ENCODE peak calls at places on chromosomes 2 and 18, in five cellular contexts. Z is K562, Y is H1, B is HepG2, L is GM12878. D is an unnamed sample.

GRCh38 chr2:46979611-46980010 is 64.0 kb upstream of the MCFD2 start:
- DNase-seq in Y (no peak), L (no peak), Z (no peak), B (no peak), D (no peak)

GRCh38 chr2:44777542-44777941 is 164.0 kb upstream of the SIX3 start:
- DNase-seq in Z (peak; percentile 42), B (no peak), Y (no peak), L (no peak), D (no peak)

GRCh38 chr2:153497938-153498629 is 19.5 kb upstream of the RPRM start:
- DNase-seq in Y (no peak), B (no peak), L (no peak), Z (no peak), D (no peak)

GRCh38 chr18:60549338-60549960 is 176.9 kb upstream of the MC4R start:
- DNase-seq in L (no peak), Z (peak; percentile 9), Y (no peak), B (peak; percentile 44), D (peak; percentile 66)

GRCh38 chr2:109376796-109377495 is 236.8 kb downstream of the SEPTIN10 start:
- DNase-seq in Y (peak; percentile 29), L (no peak), Z (no peak), B (no peak), D (no peak)

GRCh38 chr2:170716851-170717598 is 1.9 kb downstream of the SP5 start:
- DNase-seq in B (peak; percentile 69), L (no peak), Y (peak; percentile 83), Z (no peak), D (no peak)

GRCh38 chr2:182716665-182716990 is 571 bp downstream of the DNAJC10 start:
- DNase-seq in Y (no peak), B (peak; percentile 11), Z (no peak), L (no peak), D (no peak)

GRCh38 chr2:122478108-122478507 is 722.7 kb downstream of the TSN start:
- DNase-seq in Z (no peak), Y (no peak), B (no peak), L (no peak), D (no peak)

GRCh38 chr2:158994920-158995676 is 26.7 kb downstream of the TANC1 start:
- DNase-seq in Z (no peak), B (peak; percentile 86), Y (no peak), L (no peak), D (no peak)

GRCh38 chr18:56884511-56884910 is 233.4 kb downstream of the WDR7 start:
- DNase-seq in Y (no peak), B (no peak), L (no peak), Z (no peak), D (no peak)

GRCh38 chr18:7946724-7947377 is 379.7 kb downstream of the PTPRM start:
- DNase-seq in L (no peak), Z (no peak), Y (no peak), B (no peak), D (peak; percentile 61)

GRCh38 chr2:137947714-137948336 is 16.4 kb upstream of the HNMT start:
- DNase-seq in Y (peak; percentile 65), L (no peak), Z (peak; percentile 48), B (peak; percentile 79), D (peak; percentile 59)

GRCh38 chr18:34807106-34807796 is 97.2 kb downstream of the DTNA start:
- DNase-seq in Z (no peak), L (no peak), B (peak; percentile 4), Y (no peak), D (peak; percentile 76)

GRCh38 chr2:8539743-8540551 is 141.9 kb upstream of the ID2 start:
- DNase-seq in B (no peak), Z (no peak), Y (no peak), L (no peak), D (no peak)

GRCh38 chr2:225334524-225334923 is 65.0 kb upstream of the NYAP2 start:
- DNase-seq in Y (no peak), L (no peak), B (no peak), Z (no peak), D (no peak)

GRCh38 chr2:8674420-8675009 is 7.3 kb upstream of the ID2 start:
- DNase-seq in B (no peak), L (no peak), Z (no peak), Y (no peak), D (no peak)

GRCh38 chr2:109611467-109612095 is 2.2 kb downstream of the SEPTIN10 start:
- DNase-seq in Z (no peak), B (peak; percentile 35), Y (no peak), L (no peak), D (no peak)

GRCh38 chr2:74142340-74142739 is 5.4 kb downstream of the BOLA3 start:
- DNase-seq in Z (peak; percentile 55), L (no peak), Y (no peak), B (no peak), D (no peak)

GRCh38 chr2:11092693-11093335 is 62.5 kb upstream of the SLC66A3 start:
- DNase-seq in Y (no peak), B (no peak), Z (no peak), L (no peak), D (no peak)

GRCh38 chr2:227256605-227257004 is 68.4 kb upstream of the MFF start:
- DNase-seq in B (no peak), Y (no peak), L (no peak), Z (no peak), D (no peak)

GRCh38 chr2:32865399-32866068 is 81.2 kb upstream of the LTBP1 start:
- DNase-seq in Z (no peak), Y (no peak), B (no peak), L (no peak), D (peak; percentile 43)

GRCh38 chr2:10541081-10541480 is 93.0 kb upstream of the ODC1 start:
- DNase-seq in Y (no peak), Z (no peak), B (no peak), L (no peak), D (no peak)

GRCh38 chr2:16408331-16409005 is 257.2 kb downstream of the CYRIA start:
- DNase-seq in B (no peak), L (no peak), Z (no peak), Y (no peak), D (no peak)

GRCh38 chr2:18514838-18515461 is 45.5 kb downstream of the RDH14 start:
- DNase-seq in L (no peak), B (no peak), Y (no peak), Z (no peak), D (no peak)

GRCh38 chr2:42293019-42293418 is 68.0 kb downstream of the COX7A2L start:
- DNase-seq in Z (no peak), L (no peak), B (no peak), Y (no peak), D (no peak)
- H3K36me3 ChIP-seq in Z (peaks cover 37% of the 10 kb centered on the region), L (peaks cover 20% of the 10 kb centered on the region), B (peaks cover 30% of the 10 kb centered on the region), Y (peaks cover 15% of the 10 kb centered on the region), D (peaks cover 11% of the 10 kb centered on the region)

GRCh38 chr2:190927257-190927656 is 46.6 kb downstream of the GLS start:
- DNase-seq in B (no peak), L (no peak), Z (no peak), Y (no peak), D (no peak)
- TF ChIP-seq ZNF274 in B (no peak), L (no peak), Z (no peak), Y (no peak), D (no peak)

DNA sequence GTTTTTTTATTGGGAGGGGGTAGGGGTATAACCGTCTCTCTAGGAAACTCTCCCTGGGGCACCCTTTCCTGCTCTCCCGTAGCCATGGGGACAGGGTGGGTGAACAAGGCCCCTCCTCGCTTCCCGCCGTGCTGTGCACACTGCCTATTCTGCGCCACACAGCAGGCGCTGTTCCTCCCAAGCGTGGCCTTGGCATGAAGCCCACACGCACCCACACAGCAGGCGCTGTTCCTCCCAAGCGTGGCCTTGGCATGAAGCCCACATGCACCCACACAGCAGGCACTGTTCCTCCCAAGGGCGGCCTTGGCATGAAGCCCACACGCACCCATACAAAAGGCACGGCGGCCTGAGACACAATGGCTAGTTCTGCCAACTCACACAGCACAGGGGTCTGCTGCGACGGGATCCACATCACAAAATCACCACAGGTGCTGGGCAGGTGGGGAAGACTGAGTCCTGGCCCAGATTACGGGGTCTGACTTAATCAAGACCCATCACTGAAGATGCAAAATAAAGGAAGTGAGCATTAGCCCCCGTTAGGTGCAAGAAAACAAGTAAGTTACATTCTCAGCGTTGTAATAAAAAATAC is 46.6 kb upstream of the TPO start:
- DNase-seq in B (no peak), Z (no peak), Y (no peak), L (no peak), D (no peak)
- TF ChIP-seq SIN3A in B (no peak), Z (no peak), Y (no peak), L (no peak), D (no peak)

DNA sequence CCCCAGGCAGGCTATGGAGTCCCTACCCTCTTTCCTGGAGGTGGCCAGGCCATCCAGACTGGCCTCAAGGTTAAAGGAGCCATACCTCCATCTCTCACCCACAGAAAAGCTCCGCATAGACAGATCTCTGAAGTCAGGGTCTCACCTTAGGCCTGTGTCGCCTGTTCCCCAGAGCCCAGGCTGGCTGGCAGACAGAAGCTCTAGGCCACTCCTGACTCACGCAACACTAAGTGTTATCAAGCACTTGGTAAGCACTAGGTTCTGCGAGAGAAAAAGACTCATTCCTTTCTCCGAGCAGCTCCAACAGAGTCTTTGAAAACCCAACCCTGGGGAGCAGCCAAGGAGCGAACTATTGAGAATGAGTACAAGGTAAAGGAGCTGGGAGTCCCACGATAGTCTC is 6.1 kb downstream of the SMAD7 start:
- DNase-seq in L (no peak), B (no peak), Y (no peak), Z (no peak), D (no peak)
- H3K36me3 ChIP-seq in L (peaks cover 9% of the 10 kb centered on the region), B (peaks cover 6% of the 10 kb centered on the region), Y (no peaks in the 10 kb centered on the region), Z (peaks cover 2% of the 10 kb centered on the region), D (no peaks in the 10 kb centered on the region)